ENCODE peak calls at places on chromosomes 12 and 14, in four cellular contexts. G is midbrain; V is ovary; S is effector memory CD4-positive, alpha-beta T cell. N is an unnamed sample.

GRCh38 chr12:117933545-117933944 is 35.2 kb downstream of the KSR2 start:
- DNase-seq in G (no peak), V (no peak), S (no peak), N (no peak)

GRCh38 chr14:94313991-94314655 is 9.0 kb downstream of the SERPINA6 start:
- DNase-seq in G (no peak), V (no peak), S (no peak), N (peak)

GRCh38 chr12:117486840-117487659 is 125.6 kb upstream of the NOS1 start:
- DNase-seq in G (no peak), V (no peak), S (no peak), N (peak)

GRCh38 chr12:124172646-124173045 is 122.2 kb upstream of the RFLNA start:
- DNase-seq in G (no peak), V (no peak), S (no peak), N (no peak)

GRCh38 chr14:44418856-44419255 is 88.2 kb downstream of the FSCB start:
- DNase-seq in G (no peak), V (no peak), S (no peak), N (no peak)

GRCh38 chr12:58847876-58848600 is 72.3 kb downstream of the LRIG3 start:
- DNase-seq in G (no peak), V (no peak), S (no peak), N (no peak)

GRCh38 chr14:60965402-60965801 is 15.5 kb downstream of the TRMT5 start:
- DNase-seq in G (no peak), V (no peak), S (no peak), N (no peak)

GRCh38 chr12:51889216-51890134 is 1.6 kb downstream of the ANKRD33 start:
- DNase-seq in G (no peak), V (no peak), S (no peak), N (peak)

GRCh38 chr12:105279460-105280056 is 43.6 kb upstream of the APPL2 start:
- DNase-seq in G (peak), V (no peak), S (peak), N (no peak)

GRCh38 chr12:47838286-47838931 is 18.7 kb upstream of the HDAC7 start:
- DNase-seq in G (peak), V (peak), S (no peak), N (peak)

N was measured in tibial artery.